ENCODE peak calls at places on chromosomes 6 and 20, in nine cellular contexts. One of them, this sample, is unnamed.
A peak's percentile ranks its signal among the peaks of the same experiment; 100 is the strongest.

GRCh38 chr20:48944663-48945297 is 23.3 kb downstream of the ARFGEF2 start:
- DNase-seq in upper lobe of right lung: no peak
- DNase-seq in brain microvascular endothelial cell: no peak
- DNase-seq in H1: no peak
- DNase-seq in breast epithelium: no peak
- DNase-seq in Peyer's patch: no peak
- DNase-seq in CD8-positive, alpha-beta T cell: no peak
- DNase-seq in cardiac muscle cell: no peak
- DNase-seq in spleen: no peak
- DNase-seq in this sample: peak; percentile 30

GRCh38 chr6:167975449-167975848 is 22.0 kb upstream of the KIF25 start:
- DNase-seq in upper lobe of right lung: no peak
- DNase-seq in brain microvascular endothelial cell: no peak
- DNase-seq in H1: no peak
- DNase-seq in breast epithelium: no peak
- DNase-seq in Peyer's patch: no peak
- DNase-seq in CD8-positive, alpha-beta T cell: no peak
- DNase-seq in cardiac muscle cell: no peak
- DNase-seq in spleen: peak; percentile 73
- DNase-seq in this sample: no peak

GRCh38 chr20:47282864-47283263 is 73.6 kb downstream of the ZMYND8 start:
- DNase-seq in upper lobe of right lung: no peak
- DNase-seq in brain microvascular endothelial cell: no peak
- DNase-seq in H1: no peak
- DNase-seq in breast epithelium: no peak
- DNase-seq in Peyer's patch: no peak
- DNase-seq in CD8-positive, alpha-beta T cell: no peak
- DNase-seq in cardiac muscle cell: no peak
- DNase-seq in spleen: no peak
- DNase-seq in this sample: no peak

GRCh38 chr6:66717786-66718185 is 1010.8 kb upstream of the EYS start:
- DNase-seq in upper lobe of right lung: no peak
- DNase-seq in brain microvascular endothelial cell: no peak
- DNase-seq in H1: no peak
- DNase-seq in breast epithelium: no peak
- DNase-seq in Peyer's patch: no peak
- DNase-seq in CD8-positive, alpha-beta T cell: no peak
- DNase-seq in cardiac muscle cell: no peak
- DNase-seq in spleen: no peak
- DNase-seq in this sample: no peak

GRCh38 chr6:14194483-14194882 is 76.9 kb downstream of the CD83 start:
- DNase-seq in upper lobe of right lung: no peak
- DNase-seq in brain microvascular endothelial cell: no peak
- DNase-seq in H1: no peak
- DNase-seq in breast epithelium: no peak
- DNase-seq in Peyer's patch: no peak
- DNase-seq in CD8-positive, alpha-beta T cell: no peak
- DNase-seq in cardiac muscle cell: no peak
- DNase-seq in spleen: no peak
- DNase-seq in this sample: no peak

GRCh38 chr20:49595811-49596545 is 28.0 kb upstream of the PTGIS start:
- DNase-seq in upper lobe of right lung: no peak
- DNase-seq in brain microvascular endothelial cell: peak; percentile 64
- DNase-seq in H1: no peak
- DNase-seq in breast epithelium: no peak
- DNase-seq in Peyer's patch: no peak
- DNase-seq in CD8-positive, alpha-beta T cell: no peak
- DNase-seq in cardiac muscle cell: no peak
- DNase-seq in spleen: no peak
- DNase-seq in this sample: no peak

GRCh38 chr6:126258150-126258549 is 81.8 kb upstream of the CENPW start:
- DNase-seq in upper lobe of right lung: no peak
- DNase-seq in brain microvascular endothelial cell: no peak
- DNase-seq in H1: no peak
- DNase-seq in breast epithelium: no peak
- DNase-seq in Peyer's patch: no peak
- DNase-seq in CD8-positive, alpha-beta T cell: no peak
- DNase-seq in cardiac muscle cell: no peak
- DNase-seq in spleen: no peak
- DNase-seq in this sample: no peak

GRCh38 chr20:59386819-59387218 is 86.4 kb downstream of the EDN3 start:
- DNase-seq in upper lobe of right lung: no peak
- DNase-seq in brain microvascular endothelial cell: no peak
- DNase-seq in H1: no peak
- DNase-seq in breast epithelium: no peak
- DNase-seq in Peyer's patch: no peak
- DNase-seq in CD8-positive, alpha-beta T cell: no peak
- DNase-seq in cardiac muscle cell: no peak
- DNase-seq in spleen: no peak
- DNase-seq in this sample: no peak

GRCh38 chr20:23407770-23408467 is 13.4 kb downstream of the NAPB start:
- DNase-seq in upper lobe of right lung: no peak
- DNase-seq in brain microvascular endothelial cell: no peak
- DNase-seq in H1: no peak
- DNase-seq in breast epithelium: no peak
- DNase-seq in Peyer's patch: no peak
- DNase-seq in CD8-positive, alpha-beta T cell: no peak
- DNase-seq in cardiac muscle cell: no peak
- DNase-seq in spleen: no peak
- DNase-seq in this sample: no peak

GRCh38 chr6:43630980-43631619 is 2.0 kb upstream of the GTPBP2 start:
- DNase-seq in upper lobe of right lung: no peak
- DNase-seq in brain microvascular endothelial cell: no peak
- DNase-seq in H1: no peak
- DNase-seq in breast epithelium: no peak
- DNase-seq in Peyer's patch: no peak
- DNase-seq in CD8-positive, alpha-beta T cell: no peak
- DNase-seq in cardiac muscle cell: no peak
- DNase-seq in spleen: no peak
- DNase-seq in this sample: no peak

DNA sequence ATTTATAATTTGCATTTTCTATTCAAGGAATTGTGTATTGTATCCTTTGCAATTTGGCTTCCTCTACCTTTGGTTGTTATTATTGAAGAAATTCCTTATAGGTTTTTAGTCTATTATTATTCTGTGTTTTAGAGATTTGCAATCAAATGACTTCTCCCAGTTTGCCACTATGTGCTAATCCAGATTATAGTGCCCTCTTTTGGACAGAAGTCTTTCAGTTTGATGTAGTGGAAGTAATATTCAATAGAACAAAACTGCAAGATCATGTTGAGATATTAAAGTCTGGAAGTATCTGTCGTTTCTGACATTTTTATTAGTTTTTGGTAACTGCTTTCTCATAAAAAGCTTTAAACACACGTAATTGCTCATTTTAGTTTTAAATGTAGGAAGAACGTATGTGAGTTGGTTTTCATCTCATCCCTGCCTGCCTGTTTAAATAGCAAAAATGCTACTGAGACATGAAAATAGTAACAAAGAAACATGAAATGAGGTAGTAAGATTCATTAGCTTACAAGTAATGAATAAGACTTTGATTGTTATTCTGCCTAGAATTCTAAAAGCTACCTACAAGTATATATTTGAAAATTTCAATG is 72.8 kb downstream of the RTN4IP1 start:
- DNase-seq in upper lobe of right lung: no peak
- DNase-seq in brain microvascular endothelial cell: no peak
- DNase-seq in H1: no peak
- DNase-seq in breast epithelium: no peak
- DNase-seq in Peyer's patch: no peak
- DNase-seq in CD8-positive, alpha-beta T cell: no peak
- DNase-seq in cardiac muscle cell: no peak
- DNase-seq in spleen: no peak
- DNase-seq in this sample: no peak
- TF ChIP-seq CTCF in upper lobe of right lung: peak; percentile 30
- TF ChIP-seq CTCF in brain microvascular endothelial cell: peak; percentile 50
- TF ChIP-seq CTCF in H1: no peak
- TF ChIP-seq CTCF in breast epithelium: peak; percentile 15
- TF ChIP-seq CTCF in Peyer's patch: no peak
- TF ChIP-seq CTCF in CD8-positive, alpha-beta T cell: peak; percentile 62
- TF ChIP-seq CTCF in cardiac muscle cell: peak; percentile 43
- TF ChIP-seq CTCF in spleen: no peak
- TF ChIP-seq CTCF in this sample: no peak

DNA sequence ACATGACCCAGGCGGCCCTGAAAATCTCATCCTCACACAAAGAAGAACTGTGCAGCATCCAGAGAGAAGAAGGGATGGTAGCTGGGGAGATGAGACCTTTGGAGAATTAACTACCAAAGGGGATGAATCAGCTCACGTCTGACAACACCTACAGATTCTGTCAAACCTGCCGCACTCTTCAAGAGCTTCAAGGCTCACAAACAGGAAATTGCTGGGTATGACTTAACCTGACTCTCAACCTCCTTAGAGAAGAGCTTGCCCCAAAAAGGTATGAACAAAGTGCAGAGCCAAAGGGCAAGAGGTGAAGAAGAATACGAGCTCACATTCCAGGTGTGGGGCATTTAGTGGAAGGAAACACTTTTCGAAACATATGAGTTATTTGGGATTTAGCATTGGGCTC is 139.8 kb downstream of the BACH2 start:
- DNase-seq in upper lobe of right lung: no peak
- DNase-seq in brain microvascular endothelial cell: no peak
- DNase-seq in H1: no peak
- DNase-seq in breast epithelium: no peak
- DNase-seq in Peyer's patch: no peak
- DNase-seq in CD8-positive, alpha-beta T cell: peak; percentile 38
- DNase-seq in cardiac muscle cell: no peak
- DNase-seq in spleen: no peak
- DNase-seq in this sample: no peak
- H3K36me3 ChIP-seq in upper lobe of right lung: no peaks in the 10 kb centered on the region
- H3K36me3 ChIP-seq in brain microvascular endothelial cell: no peaks in the 10 kb centered on the region
- H3K36me3 ChIP-seq in H1: no peaks in the 10 kb centered on the region
- H3K36me3 ChIP-seq in breast epithelium: no peaks in the 10 kb centered on the region
- H3K36me3 ChIP-seq in Peyer's patch: no peaks in the 10 kb centered on the region
- H3K36me3 ChIP-seq in CD8-positive, alpha-beta T cell: no peaks in the 10 kb centered on the region
- H3K36me3 ChIP-seq in cardiac muscle cell: no peaks in the 10 kb centered on the region
- H3K36me3 ChIP-seq in spleen: no peaks in the 10 kb centered on the region
- H3K36me3 ChIP-seq in this sample: no peaks in the 10 kb centered on the region

GRCh38 chr20:24656391-24656790 is 187.0 kb downstream of the SYNDIG1 start:
- DNase-seq in upper lobe of right lung: no peak
- DNase-seq in brain microvascular endothelial cell: no peak
- DNase-seq in H1: no peak
- DNase-seq in breast epithelium: no peak
- DNase-seq in Peyer's patch: no peak
- DNase-seq in CD8-positive, alpha-beta T cell: no peak
- DNase-seq in cardiac muscle cell: no peak
- DNase-seq in spleen: no peak
- DNase-seq in this sample: no peak

GRCh38 chr20:24658920-24659660 is 189.7 kb downstream of the SYNDIG1 start:
- DNase-seq in upper lobe of right lung: no peak
- DNase-seq in brain microvascular endothelial cell: no peak
- DNase-seq in H1: no peak
- DNase-seq in breast epithelium: no peak
- DNase-seq in Peyer's patch: no peak
- DNase-seq in CD8-positive, alpha-beta T cell: no peak
- DNase-seq in cardiac muscle cell: no peak
- DNase-seq in spleen: no peak
- DNase-seq in this sample: no peak

GRCh38 chr20:24654425-24654824 is 185.0 kb downstream of the SYNDIG1 start:
- DNase-seq in upper lobe of right lung: no peak
- DNase-seq in brain microvascular endothelial cell: no peak
- DNase-seq in H1: no peak
- DNase-seq in breast epithelium: no peak
- DNase-seq in Peyer's patch: no peak
- DNase-seq in CD8-positive, alpha-beta T cell: no peak
- DNase-seq in cardiac muscle cell: no peak
- DNase-seq in spleen: no peak
- DNase-seq in this sample: no peak

GRCh38 chr20:24657878-24658620 is 188.6 kb downstream of the SYNDIG1 start:
- DNase-seq in upper lobe of right lung: no peak
- DNase-seq in brain microvascular endothelial cell: peak; percentile 11
- DNase-seq in H1: no peak
- DNase-seq in breast epithelium: no peak
- DNase-seq in Peyer's patch: no peak
- DNase-seq in CD8-positive, alpha-beta T cell: no peak
- DNase-seq in cardiac muscle cell: no peak
- DNase-seq in spleen: no peak
- DNase-seq in this sample: no peak

DNA sequence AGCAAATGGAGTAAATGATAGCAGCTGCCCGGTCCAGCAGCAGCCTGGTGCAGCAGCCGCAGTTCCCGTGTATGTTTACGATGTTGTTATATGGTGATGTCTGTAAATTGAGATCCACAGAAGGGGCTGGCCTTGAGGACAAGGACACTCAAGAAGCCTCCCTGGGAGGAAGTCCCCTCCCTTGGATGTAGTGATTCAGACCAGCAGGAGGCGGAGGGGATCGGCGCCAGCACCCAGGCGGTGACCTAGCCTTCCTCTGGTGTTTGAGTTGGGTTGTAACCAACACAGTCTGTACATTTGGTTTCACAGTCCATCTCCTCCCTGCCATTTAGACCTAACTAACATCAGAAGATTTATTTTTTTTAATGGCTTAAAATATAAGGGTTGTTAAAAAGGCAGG is 187.8 kb downstream of the SYNDIG1 start:
- DNase-seq in upper lobe of right lung: no peak
- DNase-seq in brain microvascular endothelial cell: peak; percentile 56
- DNase-seq in H1: no peak
- DNase-seq in breast epithelium: no peak
- DNase-seq in Peyer's patch: no peak
- DNase-seq in CD8-positive, alpha-beta T cell: no peak
- DNase-seq in cardiac muscle cell: no peak
- DNase-seq in spleen: no peak
- DNase-seq in this sample: no peak
- TF ChIP-seq CTCF in upper lobe of right lung: no peak
- TF ChIP-seq CTCF in brain microvascular endothelial cell: peak; percentile 50
- TF ChIP-seq CTCF in H1: no peak
- TF ChIP-seq CTCF in breast epithelium: no peak
- TF ChIP-seq CTCF in Peyer's patch: no peak
- TF ChIP-seq CTCF in CD8-positive, alpha-beta T cell: no peak
- TF ChIP-seq CTCF in cardiac muscle cell: peak; percentile 8
- TF ChIP-seq CTCF in spleen: no peak
- TF ChIP-seq CTCF in this sample: no peak

DNA sequence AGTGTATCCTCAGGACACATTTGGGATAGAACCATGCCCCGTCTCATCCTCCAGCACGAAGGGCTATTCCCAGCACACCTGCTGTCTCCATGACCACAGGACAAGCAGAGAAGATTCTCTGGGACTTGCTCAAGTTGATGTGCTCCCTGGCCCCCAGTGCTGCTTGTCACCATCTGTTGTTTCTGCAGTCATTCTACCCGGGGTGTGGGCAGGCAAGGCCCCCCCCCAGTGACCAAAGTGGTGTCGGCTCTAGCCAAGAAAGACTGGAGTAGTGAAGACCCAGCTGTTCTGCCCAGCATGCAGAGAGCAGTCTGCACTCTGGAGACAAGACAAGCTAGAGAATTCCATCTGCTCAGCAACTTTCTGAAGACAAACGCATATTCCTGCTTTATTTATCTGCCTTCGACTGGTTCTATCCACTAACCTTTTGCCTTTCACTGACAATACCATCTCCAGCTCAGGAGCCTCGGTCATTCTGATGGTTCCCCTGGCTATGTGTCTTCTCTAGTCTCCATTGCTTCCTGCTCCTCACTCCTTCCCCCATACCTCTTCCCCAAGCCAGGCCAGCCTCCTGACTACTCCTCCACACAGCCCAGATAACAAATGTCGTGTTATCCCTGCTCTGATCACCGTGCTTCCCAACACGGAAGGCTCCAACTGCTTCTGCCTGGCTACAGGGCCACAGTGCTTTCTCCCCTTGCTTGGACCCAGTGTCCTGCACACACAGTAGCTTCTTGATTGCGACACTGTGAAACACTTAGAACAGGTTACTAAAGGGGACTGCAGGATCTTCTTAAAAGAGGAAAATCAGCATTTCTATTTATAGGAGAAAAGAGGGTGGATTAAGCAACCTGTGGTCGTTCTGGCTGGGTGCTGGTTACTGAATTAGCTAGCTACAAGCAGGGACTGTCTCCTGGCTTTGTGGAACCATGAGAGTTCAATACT is 86.7 kb upstream of the EMILIN3 start:
- DNase-seq in upper lobe of right lung: no peak
- DNase-seq in brain microvascular endothelial cell: no peak
- DNase-seq in H1: no peak
- DNase-seq in breast epithelium: no peak
- DNase-seq in Peyer's patch: no peak
- DNase-seq in CD8-positive, alpha-beta T cell: no peak
- DNase-seq in cardiac muscle cell: no peak
- DNase-seq in spleen: no peak
- DNase-seq in this sample: no peak
- H3K36me3 ChIP-seq in upper lobe of right lung: peaks cover 82% of the 10 kb centered on the region
- H3K36me3 ChIP-seq in brain microvascular endothelial cell: peaks cover 44% of the 10 kb centered on the region
- H3K36me3 ChIP-seq in H1: peaks cover 22% of the 10 kb centered on the region
- H3K36me3 ChIP-seq in breast epithelium: no peaks in the 10 kb centered on the region
- H3K36me3 ChIP-seq in Peyer's patch: peaks cover 77% of the 10 kb centered on the region
- H3K36me3 ChIP-seq in CD8-positive, alpha-beta T cell: peaks cover 71% of the 10 kb centered on the region
- H3K36me3 ChIP-seq in cardiac muscle cell: peaks cover 78% of the 10 kb centered on the region
- H3K36me3 ChIP-seq in spleen: peaks cover 76% of the 10 kb centered on the region
- H3K36me3 ChIP-seq in this sample: peaks cover 85% of the 10 kb centered on the region

This sample was measured in WERI-Rb-1.